ENCODE peak calls at places on chromosomes 1 and 21, in four cellular contexts. F is KBM-7, D is Kasumi-1, N is AG08396. Z is an unnamed sample.

GRCh38 chr1:156937883-156938282 is 17.5 kb downstream of the LRRC71 start:
- DNase-seq in F (no peak), D (no peak), N (no peak), Z (no peak)

GRCh38 chr1:169460193-169460833 is 25.4 kb downstream of the SLC19A2 start:
- DNase-seq in F (no peak), D (no peak), N (peak; percentile 6), Z (no peak)

GRCh38 chr1:94285026-94285654 is 47.8 kb upstream of the ARHGAP29 start:
- DNase-seq in F (no peak), D (no peak), N (no peak), Z (no peak)

GRCh38 chr21:44455524-44456206 is 355 bp downstream of the LRRC3 start:
- DNase-seq in F (peak; percentile 44), D (peak; percentile 44), N (peak; percentile 50), Z (no peak)

GRCh38 chr1:164559342-164560070 is 522 bp downstream of the PBX1 start:
- DNase-seq in F (no peak), D (peak; percentile 59), N (no peak), Z (no peak)

GRCh38 chr21:14947613-14948160 is 117.1 kb downstream of the NRIP1 start:
- DNase-seq in F (no peak), D (no peak), N (no peak), Z (no peak)

GRCh38 chr1:41485605-41486004 is 1.1 kb upstream of the EDN2 start:
- DNase-seq in F (no peak), D (no peak), N (no peak), Z (no peak)

GRCh38 chr1:162357681-162358266 is 18.9 kb downstream of the SPATA46 start:
- DNase-seq in F (peak; percentile 38), D (peak; percentile 57), N (peak; percentile 52), Z (peak; percentile 58)

GRCh38 chr1:155226188-155226909 is 17.9 kb downstream of the MTX1 start:
- DNase-seq in F (peak; percentile 98), D (peak; percentile 99), N (peak; percentile 36), Z (peak; percentile 95)

GRCh38 chr1:172402878-172403573 is 17.5 kb upstream of the C1orf105 start:
- DNase-seq in F (no peak), D (no peak), N (no peak), Z (no peak)

GRCh38 chr1:95035536-95035935 is 37.2 kb downstream of the ALG14 start:
- DNase-seq in F (no peak), D (no peak), N (peak; percentile 27), Z (no peak)

GRCh38 chr1:220278991-220279390 is 6.7 kb upstream of the RAB3GAP2 start:
- DNase-seq in F (no peak), D (no peak), N (peak; percentile 22), Z (no peak)

GRCh38 chr1:153841463-153841994 is 66.3 kb downstream of the SLC27A3 start:
- DNase-seq in F (no peak), D (no peak), N (no peak), Z (no peak)